ENCODE peak calls at places on chromosome 11, in seven cellular contexts. N is AML-193; V is activated CD4-positive, CD25-positive, alpha-beta regulatory T cell treated with anti-CD3 and anti-CD28 coated beads, Interleukin-2, amount 50 U/mL, for 72 hours; I is WTC11; D is KBM-7; M is RCC 7860; W is AG08395. E is an unnamed sample.
A peak's percentile ranks its signal among the peaks of the same experiment; 100 is the strongest.

GRCh38 chr11:72631806-72632731 is 42.2 kb downstream of the PDE2A start:
- DNase-seq in N (no peak), V (no peak), I (no peak), D (no peak), M (no peak), W (no peak), E (no peak)

GRCh38 chr11:27497284-27497866 is 9.2 kb downstream of the LIN7C start:
- DNase-seq in N (peak; percentile 52), V (no peak), I (no peak), D (peak; percentile 48), M (peak; percentile 14), W (peak; percentile 25), E (no peak)

GRCh38 chr11:17512101-17512500 is 32.1 kb downstream of the USH1C start:
- DNase-seq in N (no peak), V (no peak), I (no peak), D (no peak), M (no peak), W (no peak), E (no peak)

GRCh38 chr11:3853935-3854659 is 1.4 kb upstream of the STIM1 start:
- DNase-seq in N (peak; percentile 57), V (peak; percentile 61), I (no peak), D (peak; percentile 85), M (no peak), W (no peak), E (no peak)

GRCh38 chr11:102449651-102450570 is 2.7 kb downstream of the TMEM123 start:
- DNase-seq in N (no peak), V (no peak), I (no peak), D (no peak), M (no peak), W (no peak), E (no peak)

GRCh38 chr11:118051611-118052461 is 25.0 kb upstream of the TMPRSS4 start:
- DNase-seq in N (no peak), V (peak; percentile 60), I (no peak), D (no peak), M (no peak), W (no peak), E (no peak)

GRCh38 chr11:112769170-112769569 is 192.1 kb upstream of the NCAM1 start:
- DNase-seq in N (no peak), V (no peak), I (no peak), D (no peak), M (no peak), W (no peak), E (no peak)

GRCh38 chr11:34226210-34226609 is 120.8 kb downstream of the NAT10 start:
- DNase-seq in N (peak; percentile 8), V (no peak), I (no peak), D (peak; percentile 24), M (no peak), W (no peak), E (no peak)

GRCh38 chr11:3723014-3723708 is 52.0 kb upstream of the CHRNA10 start:
- DNase-seq in N (peak; percentile 66), V (no peak), I (no peak), D (no peak), M (peak; percentile 43), W (peak; percentile 92), E (peak; percentile 51)

GRCh38 chr11:48172818-48173609 is 43.6 kb upstream of the OR4B1 start:
- DNase-seq in N (peak; percentile 26), V (peak; percentile 67), I (peak; percentile 87), D (peak; percentile 64), M (peak; percentile 26), W (peak; percentile 81), E (peak; percentile 40)

GRCh38 chr11:128664286-128664685 is 29.6 kb upstream of the FLI1 start:
- DNase-seq in N (no peak), V (no peak), I (no peak), D (no peak), M (no peak), W (no peak), E (no peak)

GRCh38 chr11:112025682-112026081 is 474 bp downstream of the DLAT start:
- DNase-seq in N (no peak), V (no peak), I (no peak), D (no peak), M (peak; percentile 4), W (peak; percentile 27), E (no peak)

GRCh38 chr11:45455536-45455935 is 169.4 kb upstream of the SYT13 start:
- DNase-seq in N (no peak), V (no peak), I (no peak), D (no peak), M (no peak), W (no peak), E (peak; percentile 67)

GRCh38 chr11:33376331-33377099 is 119.3 kb downstream of the HIPK3 start:
- DNase-seq in N (no peak), V (no peak), I (peak; percentile 59), D (no peak), M (no peak), W (peak; percentile 25), E (peak; percentile 26)

GRCh38 chr11:36469881-36470802 is 39.9 kb downstream of the TRAF6 start:
- DNase-seq in N (no peak), V (no peak), I (no peak), D (no peak), M (peak; percentile 85), W (peak; percentile 36), E (no peak)

GRCh38 chr11:17890333-17890732 is 122.5 kb downstream of the SERGEF start:
- DNase-seq in N (no peak), V (no peak), I (no peak), D (no peak), M (no peak), W (no peak), E (no peak)